ENCODE peak calls at places on chromosomes 1 and 21, in seven cellular contexts. G, K, N, C, A, D and F are unnamed samples.
A peak's percentile ranks its signal among the peaks of the same experiment; 100 is the strongest.

GRCh38 chr1:67126974-67127373 is 7.8 kb downstream of the C1orf141 start:
- DNase-seq in A (no peak), C (no peak), K (no peak), D (no peak), G (no peak), N (no peak), F (no peak)

GRCh38 chr1:44587796-44588460 is 86.4 kb downstream of the TMEM53 start:
- DNase-seq in N (no peak), A (no peak), D (no peak), G (no peak), C (no peak), K (no peak), F (no peak)

GRCh38 chr1:44267438-44267837 is 54.2 kb downstream of the DMAP1 start:
- DNase-seq in K (no peak), A (no peak), G (no peak), C (no peak), N (no peak), D (no peak), F (no peak)

GRCh38 chr1:32063261-32063681 is 9.5 kb upstream of the TMEM39B start:
- DNase-seq in G (no peak), K (peak; percentile 56), C (peak; percentile 55), D (no peak), A (peak; percentile 48), N (no peak), F (no peak)

GRCh38 chr1:9593492-9594465 is 5.1 kb downstream of the TMEM201 start:
- DNase-seq in C (peak; percentile 94), D (peak; percentile 59), N (peak; percentile 71), G (peak; percentile 48), K (peak; percentile 94), A (no peak), F (peak; percentile 91)

GRCh38 chr1:117656202-117656641 is 50.4 kb downstream of the TENT5C start:
- DNase-seq in C (no peak), D (no peak), A (no peak), G (no peak), N (no peak), K (no peak), F (no peak)

GRCh38 chr1:162271972-162272371 is 104.7 kb downstream of the SPATA46 start:
- DNase-seq in G (no peak), C (no peak), D (no peak), A (no peak), K (no peak), N (no peak), F (no peak)

GRCh38 chr1:36517415-36517814 is 34.7 kb upstream of the CSF3R start:
- DNase-seq in N (no peak), C (peak; percentile 13), K (no peak), G (no peak), A (no peak), D (no peak), F (no peak)

GRCh38 chr1:183461350-183461749 is 10.9 kb upstream of the SMG7 start:
- DNase-seq in K (peak; percentile 83), N (no peak), D (no peak), C (no peak), G (no peak), A (no peak), F (no peak)

GRCh38 chr1:245585252-245585959 is 430.6 kb downstream of the KIF26B start:
- DNase-seq in C (no peak), K (peak; percentile 73), D (no peak), N (no peak), A (no peak), G (no peak), F (no peak)

GRCh38 chr1:228490120-228491078 is 3.2 kb downstream of the RNF187 start:
- DNase-seq in G (no peak), A (no peak), N (no peak), D (no peak), K (no peak), C (no peak), F (peak; percentile 78)

GRCh38 chr1:179881642-179882252 is 338 bp upstream of the TOR1AIP1 start:
- DNase-seq in D (peak; percentile 93), C (no peak), N (no peak), G (peak; percentile 93), A (peak; percentile 77), K (no peak), F (no peak)

GRCh38 chr1:183206538-183207117 is 20.6 kb downstream of the LAMC2 start:
- DNase-seq in K (peak; percentile 70), D (no peak), C (no peak), G (no peak), N (no peak), A (no peak), F (no peak)

GRCh38 chr1:175129997-175130648 is 62.5 kb downstream of the KIAA0040 start:
- DNase-seq in G (no peak), K (no peak), N (no peak), C (no peak), D (no peak), A (no peak), F (no peak)

GRCh38 chr1:185603158-185603557 is 131.0 kb upstream of the HMCN1 start:
- DNase-seq in C (no peak), D (no peak), G (no peak), N (no peak), K (no peak), A (no peak), F (no peak)

GRCh38 chr1:155125946-155126493 is 1.7 kb upstream of the EFNA1 start:
- DNase-seq in G (peak; percentile 65), K (no peak), N (peak; percentile 90), C (no peak), D (no peak), A (no peak), F (peak; percentile 67)

GRCh38 chr1:3749512-3749911 is 2.7 kb upstream of the CCDC27 start:
- DNase-seq in K (no peak), D (no peak), N (no peak), A (no peak), C (no peak), G (no peak), F (no peak)

GRCh38 chr1:193581338-193581737 is 394.9 kb upstream of the B3GALT2 start:
- DNase-seq in A (no peak), D (no peak), K (no peak), G (no peak), N (no peak), C (no peak), F (no peak)

GRCh38 chr1:195608883-195609282 is 999.4 kb downstream of the KCNT2 start:
- DNase-seq in G (no peak), K (no peak), N (no peak), C (no peak), D (no peak), A (no peak), F (no peak)

GRCh38 chr1:93603106-93603505 is 78.5 kb downstream of the BCAR3 start:
- DNase-seq in G (no peak), C (no peak), N (no peak), A (no peak), D (no peak), K (no peak), F (no peak)

GRCh38 chr1:19169642-19170041 is 40.4 kb downstream of the UBR4 start:
- DNase-seq in K (peak; percentile 23), A (no peak), C (no peak), N (no peak), G (no peak), D (no peak), F (no peak)

GRCh38 chr1:84870591-84870990 is 22.4 kb downstream of the LPAR3 start:
- DNase-seq in K (no peak), G (no peak), D (no peak), A (no peak), C (peak; percentile 68), N (no peak), F (no peak)

GRCh38 chr1:165907256-165907857 is 79.9 kb downstream of the UCK2 start:
- DNase-seq in C (no peak), G (no peak), D (no peak), K (no peak), A (no peak), N (no peak), F (no peak)

GRCh38 chr1:52059326-52059725 is 3.2 kb downstream of the BTF3L4 start:
- DNase-seq in C (no peak), A (no peak), N (no peak), G (no peak), D (no peak), K (peak; percentile 63), F (no peak)

DNA sequence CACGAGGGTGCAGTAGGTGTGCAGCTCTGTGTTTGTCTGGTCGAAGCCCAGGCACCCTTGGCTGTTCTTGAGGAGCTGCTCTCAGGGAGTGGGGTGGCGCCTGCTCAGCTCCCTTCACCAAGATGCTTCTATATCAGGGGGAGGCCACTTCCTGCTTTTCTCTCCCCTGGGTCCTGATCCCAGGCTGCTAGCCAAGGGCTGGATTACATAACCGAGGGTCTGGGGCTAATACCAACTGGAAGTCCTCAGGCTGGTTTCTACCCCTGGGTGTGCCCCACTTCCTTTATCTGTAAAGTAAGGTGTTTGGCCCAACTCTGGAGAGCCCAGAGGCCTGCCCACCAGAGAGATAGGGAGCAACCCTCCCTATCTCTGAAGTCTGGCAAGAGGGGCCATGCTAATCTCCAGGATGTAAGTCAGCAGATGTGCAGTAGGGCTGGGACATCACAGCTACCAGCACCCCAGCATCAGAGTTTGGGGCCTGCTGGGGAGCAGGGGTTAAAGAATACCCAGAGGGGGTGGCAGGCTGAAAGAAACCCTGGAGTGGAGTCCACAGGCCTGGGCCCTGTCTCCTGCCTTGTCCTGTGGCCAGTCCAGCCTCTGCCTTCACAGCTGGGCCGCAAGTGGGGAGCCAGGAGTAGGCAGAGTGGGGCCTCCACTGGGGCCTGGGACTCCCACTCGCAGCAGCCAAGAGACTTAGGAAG is 2.1 kb downstream of the SELENBP1 start:
- DNase-seq in C (no peak), A (no peak), K (no peak), D (peak; percentile 36), G (no peak), N (peak; percentile 76), F (peak; percentile 61)
- H3K27ac ChIP-seq in C (peak overlapping the region; percentile 43), A (no peak overlapping the region), K (no peak overlapping the region), D (peak overlapping the region; percentile 71), G (peak overlapping the region; percentile 74), N (peak overlapping the region; percentile 82), F (peak overlapping the region; percentile 6)

GRCh38 chr1:147600119-147601111 is 59.1 kb downstream of the BCL9 start:
- DNase-seq in G (peak; percentile 55), A (no peak), N (no peak), D (no peak), C (peak; percentile 17), K (no peak), F (no peak)
- TF ChIP-seq CTCF in G (no peak), A (peak; percentile 46), N (no peak), D (no peak), C (no peak), K (peak; percentile 33), F (peak; percentile 43)

DNA sequence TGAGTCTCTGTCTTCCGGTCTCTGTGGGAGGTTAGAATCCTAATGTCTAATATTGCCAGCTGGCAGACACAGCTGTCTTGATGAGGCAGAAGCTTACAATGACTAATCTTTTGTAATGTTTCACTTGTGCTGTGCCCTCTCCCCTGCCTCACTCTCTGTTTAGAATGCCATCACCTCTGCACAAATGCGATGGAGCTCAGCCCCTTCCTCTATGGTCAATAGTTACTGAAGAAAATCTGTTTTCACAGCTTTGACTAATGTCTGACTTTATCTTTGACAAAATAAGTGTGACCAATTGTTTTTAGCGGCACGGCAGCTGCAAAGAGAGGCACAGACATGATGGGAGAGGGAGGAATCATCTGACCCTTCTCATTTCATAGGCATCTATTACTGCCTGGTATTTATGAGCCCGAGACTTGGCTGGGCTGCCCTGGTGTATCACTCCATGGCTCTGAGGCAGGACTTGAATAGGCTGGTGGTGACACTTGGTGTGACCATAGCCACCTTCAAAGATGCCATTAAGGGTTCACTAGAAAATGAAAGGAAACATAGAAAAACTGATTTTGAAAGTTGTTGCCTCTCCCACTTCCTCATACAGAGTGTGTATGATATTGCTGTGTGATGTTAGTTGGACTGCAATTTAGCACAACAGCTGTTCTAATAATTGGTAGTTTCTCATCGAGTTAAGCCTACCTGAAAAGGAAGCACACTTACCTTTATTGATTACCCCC is 163.2 kb upstream of the NBPF11 start:
- DNase-seq in N (no peak), K (peak; percentile 43), G (no peak), C (no peak), D (no peak), A (no peak), F (no peak)
- H3K4me1 ChIP-seq in N (peaks cover 4% of the 10 kb centered on the region), K (peaks cover 4% of the 10 kb centered on the region), G (no peaks in the 10 kb centered on the region), C (no peaks in the 10 kb centered on the region), D (peaks cover 4% of the 10 kb centered on the region), A (no peaks in the 10 kb centered on the region), F (no peaks in the 10 kb centered on the region)

GRCh38 chr21:41523175-41523574 is 15.2 kb upstream of the TMPRSS2 start:
- DNase-seq in D (no peak), C (no peak), G (no peak), N (no peak), K (no peak), A (no peak), F (no peak)
- H3K27ac ChIP-seq in D (no peak overlapping the region), C (no peak overlapping the region), G (no peak overlapping the region), N (no peak overlapping the region), K (no peak overlapping the region), A (no peak overlapping the region), F (no peak overlapping the region)